ENCODE peak calls at places on chromosomes 11 and 22, in seven cellular contexts. One of them, this sample, is unnamed.

GRCh38 chr11:78339483-78339882 is 78.1 kb downstream of the GAB2 start:
- DNase-seq in BE2C: no peak
- DNase-seq in transverse colon: no peak
- DNase-seq in endodermal cell: no peak
- DNase-seq in cardiac muscle cell: no peak
- DNase-seq in cardiac fibroblast: no peak
- DNase-seq in astrocyte of the spinal cord: no peak
- DNase-seq in this sample: no peak

GRCh38 chr11:72328366-72329224 is 84.6 kb upstream of the PHOX2A start:
- DNase-seq in cardiac fibroblast: peak; percentile 74
- DNase-seq in transverse colon: no peak
- DNase-seq in BE2C: no peak
- DNase-seq in astrocyte of the spinal cord: peak; percentile 48
- DNase-seq in cardiac muscle cell: no peak
- DNase-seq in endodermal cell: no peak
- DNase-seq in this sample: peak; percentile 29

GRCh38 chr11:72585762-72586590 is 88.2 kb downstream of the PDE2A start:
- DNase-seq in endodermal cell: peak; percentile 95
- DNase-seq in astrocyte of the spinal cord: peak; percentile 55
- DNase-seq in transverse colon: peak; percentile 72
- DNase-seq in BE2C: peak; percentile 71
- DNase-seq in cardiac fibroblast: peak; percentile 71
- DNase-seq in cardiac muscle cell: peak; percentile 83
- DNase-seq in this sample: peak; percentile 54

GRCh38 chr11:6482431-6482830 is 1.1 kb downstream of the TIMM10B start:
- DNase-seq in BE2C: no peak
- DNase-seq in astrocyte of the spinal cord: no peak
- DNase-seq in cardiac muscle cell: no peak
- DNase-seq in cardiac fibroblast: no peak
- DNase-seq in endodermal cell: no peak
- DNase-seq in transverse colon: no peak
- DNase-seq in this sample: no peak

GRCh38 chr11:22341582-22341919 is 3.4 kb downstream of the SLC17A6 start:
- DNase-seq in BE2C: no peak
- DNase-seq in cardiac muscle cell: no peak
- DNase-seq in astrocyte of the spinal cord: no peak
- DNase-seq in cardiac fibroblast: no peak
- DNase-seq in endodermal cell: peak; percentile 69
- DNase-seq in transverse colon: no peak
- DNase-seq in this sample: no peak

GRCh38 chr22:32327596-32328171 is 30.0 kb upstream of the RFPL3 start:
- DNase-seq in cardiac fibroblast: no peak
- DNase-seq in endodermal cell: no peak
- DNase-seq in cardiac muscle cell: no peak
- DNase-seq in transverse colon: no peak
- DNase-seq in astrocyte of the spinal cord: no peak
- DNase-seq in BE2C: no peak
- DNase-seq in this sample: no peak

GRCh38 chr11:61176446-61176845 is 15.2 kb upstream of the VPS37C start:
- DNase-seq in astrocyte of the spinal cord: no peak
- DNase-seq in cardiac muscle cell: no peak
- DNase-seq in transverse colon: no peak
- DNase-seq in endodermal cell: no peak
- DNase-seq in BE2C: no peak
- DNase-seq in cardiac fibroblast: no peak
- DNase-seq in this sample: no peak

GRCh38 chr11:86814775-86815174 is 14.4 kb downstream of the PRSS23 start:
- DNase-seq in BE2C: no peak
- DNase-seq in endodermal cell: no peak
- DNase-seq in astrocyte of the spinal cord: peak; percentile 66
- DNase-seq in cardiac muscle cell: no peak
- DNase-seq in cardiac fibroblast: peak; percentile 42
- DNase-seq in transverse colon: no peak
- DNase-seq in this sample: no peak

GRCh38 chr11:46332568-46333128 is 14.6 kb upstream of the DGKZ start:
- DNase-seq in cardiac muscle cell: peak; percentile 67
- DNase-seq in astrocyte of the spinal cord: no peak
- DNase-seq in transverse colon: no peak
- DNase-seq in endodermal cell: peak; percentile 81
- DNase-seq in BE2C: no peak
- DNase-seq in cardiac fibroblast: no peak
- DNase-seq in this sample: no peak

GRCh38 chr11:114915871-114916270 is 237.5 kb downstream of the NXPE2 start:
- DNase-seq in astrocyte of the spinal cord: no peak
- DNase-seq in transverse colon: no peak
- DNase-seq in cardiac fibroblast: no peak
- DNase-seq in cardiac muscle cell: peak; percentile 61
- DNase-seq in BE2C: no peak
- DNase-seq in endodermal cell: no peak
- DNase-seq in this sample: no peak

GRCh38 chr11:114925591-114925990 is 247.3 kb downstream of the NXPE2 start:
- DNase-seq in endodermal cell: no peak
- DNase-seq in cardiac fibroblast: no peak
- DNase-seq in astrocyte of the spinal cord: no peak
- DNase-seq in cardiac muscle cell: no peak
- DNase-seq in transverse colon: no peak
- DNase-seq in BE2C: no peak
- DNase-seq in this sample: no peak

GRCh38 chr11:114916406-114916805 is 238.1 kb downstream of the NXPE2 start:
- DNase-seq in cardiac fibroblast: no peak
- DNase-seq in endodermal cell: no peak
- DNase-seq in BE2C: peak; percentile 47
- DNase-seq in transverse colon: no peak
- DNase-seq in cardiac muscle cell: no peak
- DNase-seq in astrocyte of the spinal cord: no peak
- DNase-seq in this sample: no peak

DNA sequence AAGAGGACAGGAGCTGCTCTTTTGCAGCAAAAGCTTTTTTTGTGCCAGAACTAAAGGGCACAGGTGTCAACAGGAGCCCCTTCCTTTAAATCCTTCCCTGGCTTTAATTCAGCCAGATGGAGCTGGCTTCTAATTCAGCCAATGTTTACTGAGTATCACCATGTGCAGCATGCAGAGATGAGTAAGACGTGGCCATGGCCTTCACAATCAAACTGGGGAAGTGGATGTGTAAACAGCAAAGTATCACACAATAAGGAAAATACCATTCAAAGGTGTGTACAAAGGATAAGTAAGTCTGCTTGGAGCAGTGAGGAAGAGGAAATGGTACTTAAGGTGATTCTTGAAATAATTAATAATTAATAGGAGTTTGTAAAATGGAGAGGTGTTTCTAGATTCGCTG is 243.4 kb downstream of the NXPE2 start:
- DNase-seq in cardiac muscle cell: no peak
- DNase-seq in transverse colon: no peak
- DNase-seq in cardiac fibroblast: no peak
- DNase-seq in BE2C: no peak
- DNase-seq in endodermal cell: no peak
- DNase-seq in astrocyte of the spinal cord: no peak
- DNase-seq in this sample: no peak
- H3K4me3 ChIP-seq in cardiac muscle cell: no peak overlapping the region
- H3K4me3 ChIP-seq in transverse colon: no peak overlapping the region
- H3K4me3 ChIP-seq in cardiac fibroblast: no peak overlapping the region
- H3K4me3 ChIP-seq in BE2C: no peak overlapping the region
- H3K4me3 ChIP-seq in endodermal cell: no peak overlapping the region
- H3K4me3 ChIP-seq in astrocyte of the spinal cord: no peak overlapping the region
- H3K4me3 ChIP-seq in this sample: no peak overlapping the region

GRCh38 chr11:68325183-68325893 is 12.9 kb downstream of the LRP5 start:
- DNase-seq in BE2C: no peak
- DNase-seq in astrocyte of the spinal cord: no peak
- DNase-seq in transverse colon: no peak
- DNase-seq in cardiac fibroblast: no peak
- DNase-seq in endodermal cell: peak; percentile 70
- DNase-seq in cardiac muscle cell: no peak
- DNase-seq in this sample: no peak

GRCh38 chr11:68324695-68325094 is 12.3 kb downstream of the LRP5 start:
- DNase-seq in endodermal cell: no peak
- DNase-seq in BE2C: no peak
- DNase-seq in cardiac muscle cell: no peak
- DNase-seq in cardiac fibroblast: no peak
- DNase-seq in transverse colon: no peak
- DNase-seq in astrocyte of the spinal cord: no peak
- DNase-seq in this sample: no peak

GRCh38 chr11:68325894-68326220 is 13.5 kb downstream of the LRP5 start:
- DNase-seq in transverse colon: no peak
- DNase-seq in cardiac muscle cell: no peak
- DNase-seq in endodermal cell: peak; percentile 51
- DNase-seq in cardiac fibroblast: no peak
- DNase-seq in BE2C: no peak
- DNase-seq in astrocyte of the spinal cord: no peak
- DNase-seq in this sample: no peak

GRCh38 chr11:68327586-68328370 is 15.4 kb downstream of the LRP5 start:
- DNase-seq in BE2C: no peak
- DNase-seq in endodermal cell: no peak
- DNase-seq in transverse colon: no peak
- DNase-seq in astrocyte of the spinal cord: no peak
- DNase-seq in cardiac fibroblast: no peak
- DNase-seq in cardiac muscle cell: no peak
- DNase-seq in this sample: no peak

DNA sequence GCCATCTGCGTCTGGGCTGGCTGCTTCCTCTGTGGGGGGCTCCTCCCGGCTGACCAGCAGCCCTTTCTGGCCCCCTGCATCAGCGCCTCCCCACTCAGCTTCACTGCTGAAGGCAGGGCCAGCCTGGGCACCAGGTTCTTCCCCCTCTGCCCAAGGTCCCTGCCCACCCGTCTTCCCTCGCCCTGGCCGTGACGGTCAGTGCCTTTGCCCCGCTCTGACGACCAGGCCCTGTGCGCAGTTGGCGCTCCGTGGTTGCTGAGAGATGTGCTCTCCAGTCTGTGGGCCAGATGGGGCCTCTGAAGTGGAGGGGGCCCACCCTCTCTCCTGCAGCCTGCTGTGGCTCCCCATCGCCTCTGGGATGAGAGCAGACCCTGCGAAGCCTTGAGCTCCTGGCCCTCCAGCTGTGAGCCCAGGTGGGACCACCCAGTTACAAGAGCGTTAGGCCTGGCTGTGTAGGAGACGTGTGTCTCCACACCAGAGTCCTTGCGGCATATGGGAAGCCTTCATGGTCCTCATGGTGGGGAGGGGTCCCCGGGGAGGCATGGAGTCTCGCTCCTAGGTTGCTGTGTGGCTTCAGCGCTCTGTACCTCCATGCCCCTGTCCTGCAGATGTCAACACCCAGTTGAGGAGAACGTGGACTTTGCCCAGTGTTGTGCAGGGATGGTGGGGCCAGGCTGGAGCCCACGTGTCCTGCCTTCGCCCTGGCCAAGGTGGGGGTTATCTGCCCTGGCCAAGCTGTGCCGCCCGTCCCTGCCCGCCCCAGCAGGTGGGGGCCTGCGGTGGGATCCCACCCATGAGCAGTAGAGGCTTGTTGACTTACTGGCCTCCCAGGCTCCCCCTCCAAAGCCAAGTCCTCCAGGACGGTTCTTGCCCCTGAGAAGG is 14.2 kb downstream of the LRP5 start:
- DNase-seq in astrocyte of the spinal cord: no peak
- DNase-seq in cardiac fibroblast: no peak
- DNase-seq in endodermal cell: no peak
- DNase-seq in transverse colon: peak; percentile 35
- DNase-seq in BE2C: no peak
- DNase-seq in cardiac muscle cell: no peak
- DNase-seq in this sample: no peak
- TF ChIP-seq CTCF in astrocyte of the spinal cord: no peak
- TF ChIP-seq CTCF in cardiac fibroblast: no peak
- TF ChIP-seq CTCF in endodermal cell: no peak
- TF ChIP-seq CTCF in transverse colon: no peak
- TF ChIP-seq CTCF in BE2C: no peak
- TF ChIP-seq CTCF in cardiac muscle cell: no peak
- TF ChIP-seq CTCF in this sample: no peak

DNA sequence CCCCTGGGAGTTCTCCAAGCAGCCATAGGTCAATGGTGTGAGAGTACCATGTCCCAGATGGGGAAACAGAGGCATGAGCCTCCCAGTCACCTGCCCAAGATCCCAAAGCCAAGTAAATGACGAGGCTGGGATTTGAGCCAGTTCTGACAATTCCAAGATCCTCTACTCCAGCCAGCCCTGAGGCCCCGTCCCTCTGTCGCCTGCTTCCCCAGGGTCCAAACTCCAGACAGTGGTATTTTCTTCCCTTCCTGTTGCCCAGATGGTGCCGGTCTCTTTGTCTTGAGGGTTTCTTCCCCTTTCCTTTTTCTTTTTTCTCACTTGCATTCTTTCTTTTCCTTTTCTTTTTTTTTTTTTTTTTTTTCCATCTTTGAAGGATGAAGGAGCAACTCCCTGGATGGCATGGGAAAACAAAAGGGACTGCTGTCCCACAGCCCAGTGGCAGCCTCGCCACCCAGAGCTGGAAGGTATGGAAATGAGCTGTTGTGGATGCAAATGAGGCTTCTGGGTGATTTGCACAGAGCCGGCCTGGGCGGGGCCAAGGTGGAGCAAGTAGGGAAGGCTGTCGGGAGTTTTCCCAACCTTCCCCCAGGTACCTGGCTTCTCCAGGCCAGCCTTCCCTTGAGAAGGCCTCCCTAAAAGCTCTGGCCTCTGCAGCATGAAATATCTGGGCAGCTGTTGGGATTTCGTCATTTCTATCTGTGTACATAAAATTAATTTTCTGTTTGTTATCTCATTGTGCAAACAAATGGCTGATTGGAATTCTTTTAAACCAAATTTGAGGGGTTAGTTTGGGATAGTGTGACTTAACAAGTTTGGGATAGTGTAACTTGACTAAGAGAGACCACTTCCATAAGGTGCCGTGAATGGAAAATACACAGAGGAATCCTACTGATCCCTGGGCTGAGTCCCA is 146.8 kb downstream of the MN1 start:
- DNase-seq in cardiac muscle cell: no peak
- DNase-seq in BE2C: no peak
- DNase-seq in astrocyte of the spinal cord: no peak
- DNase-seq in endodermal cell: peak; percentile 90
- DNase-seq in transverse colon: peak; percentile 45
- DNase-seq in cardiac fibroblast: peak; percentile 24
- DNase-seq in this sample: no peak
- H3K4me3 ChIP-seq in cardiac muscle cell: no peak overlapping the region
- H3K4me3 ChIP-seq in BE2C: no peak overlapping the region
- H3K4me3 ChIP-seq in astrocyte of the spinal cord: no peak overlapping the region
- H3K4me3 ChIP-seq in endodermal cell: no peak overlapping the region
- H3K4me3 ChIP-seq in transverse colon: no peak overlapping the region
- H3K4me3 ChIP-seq in cardiac fibroblast: no peak overlapping the region
- H3K4me3 ChIP-seq in this sample: no peak overlapping the region

GRCh38 chr11:236774-237767 is at the start of gene PSMD13:
- DNase-seq in astrocyte of the spinal cord: peak; percentile 82
- DNase-seq in cardiac fibroblast: peak; percentile 82
- DNase-seq in transverse colon: peak; percentile 89
- DNase-seq in BE2C: peak; percentile 86
- DNase-seq in cardiac muscle cell: peak; percentile 92
- DNase-seq in endodermal cell: peak; percentile 92
- DNase-seq in this sample: peak; percentile 77

GRCh38 chr11:232783-233565 is 3.2 kb downstream of the SIRT3 start:
- DNase-seq in cardiac muscle cell: no peak
- DNase-seq in cardiac fibroblast: no peak
- DNase-seq in endodermal cell: peak; percentile 30
- DNase-seq in transverse colon: no peak
- DNase-seq in astrocyte of the spinal cord: no peak
- DNase-seq in BE2C: no peak
- DNase-seq in this sample: no peak

GRCh38 chr11:235180-235997 is 753 bp downstream of the SIRT3 start:
- DNase-seq in endodermal cell: peak; percentile 33
- DNase-seq in BE2C: no peak
- DNase-seq in cardiac muscle cell: no peak
- DNase-seq in astrocyte of the spinal cord: peak; percentile 17
- DNase-seq in transverse colon: no peak
- DNase-seq in cardiac fibroblast: no peak
- DNase-seq in this sample: no peak

GRCh38 chr11:240315-240714 is 3.5 kb downstream of the PSMD13 start:
- DNase-seq in cardiac muscle cell: no peak
- DNase-seq in cardiac fibroblast: no peak
- DNase-seq in endodermal cell: no peak
- DNase-seq in astrocyte of the spinal cord: no peak
- DNase-seq in BE2C: no peak
- DNase-seq in transverse colon: no peak
- DNase-seq in this sample: no peak

GRCh38 chr11:235998-236773 is at the start of gene SIRT3:
- DNase-seq in cardiac muscle cell: peak; percentile 85
- DNase-seq in transverse colon: peak; percentile 92
- DNase-seq in BE2C: peak; percentile 74
- DNase-seq in endodermal cell: peak; percentile 95
- DNase-seq in cardiac fibroblast: peak; percentile 82
- DNase-seq in astrocyte of the spinal cord: peak; percentile 79
- DNase-seq in this sample: peak; percentile 79
- TF ChIP-seq CTCF in cardiac muscle cell: no peak
- TF ChIP-seq CTCF in transverse colon: peak; percentile 69
- TF ChIP-seq CTCF in BE2C: no peak
- TF ChIP-seq CTCF in endodermal cell: peak; percentile 50
- TF ChIP-seq CTCF in cardiac fibroblast: no peak
- TF ChIP-seq CTCF in astrocyte of the spinal cord: no peak
- TF ChIP-seq CTCF in this sample: no peak